ENCODE peak calls at places on chromosomes 6 and 20, in ten cellular contexts. Y is activated gamma-delta T cell treated with Interleukin-2 at 50 U/mL for 16 hours; J is central memory CD4-positive, alpha-beta T cell; W is NCI-H187 treated with DMSO at 0.1 percent for 48 hours; X is fibroblast of mammary gland; I is brain microvascular endothelial cell; B is uterus; R is HEK293T; P is activated naive CD4-positive, alpha-beta T cell; S is HFFc6. F is an unnamed sample.

GRCh38 chr20:4038047-4038459 is 22.7 kb upstream of the RNF24 start:
- DNase-seq in Y (peak; percentile 82), P (peak; percentile 8), R (no peak), X (peak; percentile 73), B (no peak), J (peak; percentile 90), I (peak; percentile 39), W (peak; percentile 90), S (peak; percentile 69), F (peak; percentile 48)

GRCh38 chr6:169328112-169328801 is 74.6 kb upstream of the THBS2 start:
- DNase-seq in I (peak; percentile 68), B (peak; percentile 69), X (peak; percentile 87), S (peak; percentile 9), J (no peak), W (no peak), R (no peak), P (no peak), Y (no peak), F (no peak)

GRCh38 chr6:161029195-161029809 is 37.7 kb downstream of the MAP3K4 start:
- DNase-seq in J (peak; percentile 4), S (peak; percentile 67), I (peak; percentile 64), P (no peak), Y (no peak), R (no peak), X (peak; percentile 93), W (no peak), B (no peak), F (no peak)

GRCh38 chr6:144702781-144703180 is 417.6 kb downstream of the UTRN start:
- DNase-seq in X (no peak), Y (no peak), J (no peak), W (no peak), B (no peak), P (no peak), I (no peak), R (no peak), S (no peak), F (no peak)

GRCh38 chr6:46684771-46685170 is 2.9 kb upstream of the TDRD6 start:
- DNase-seq in P (no peak), J (no peak), Y (no peak), R (no peak), X (peak; percentile 43), I (peak; percentile 32), W (no peak), B (no peak), S (peak; percentile 13), F (no peak)

GRCh38 chr6:108030223-108030622 is 44.3 kb downstream of the OSTM1 start:
- DNase-seq in S (no peak), R (no peak), W (no peak), Y (no peak), I (no peak), P (no peak), X (no peak), B (no peak), J (no peak), F (no peak)

GRCh38 chr6:26224940-26225847 is 138.0 kb downstream of the HFE start:
- DNase-seq in P (no peak), Y (no peak), I (peak; percentile 79), S (peak; percentile 82), X (peak; percentile 76), J (no peak), B (no peak), R (no peak), W (peak; percentile 67), F (no peak)

GRCh38 chr6:37942606-37943376 is 123.3 kb downstream of the ZFAND3 start:
- DNase-seq in B (no peak), S (no peak), J (no peak), R (no peak), X (no peak), Y (no peak), I (no peak), W (no peak), P (no peak), F (no peak)

GRCh38 chr6:6665505-6665904 is 77.0 kb downstream of the LY86 start:
- DNase-seq in R (no peak), J (no peak), I (no peak), W (no peak), B (no peak), X (no peak), S (no peak), P (no peak), Y (no peak), F (no peak)

GRCh38 chr6:156013155-156013554 is 557.5 kb upstream of the NOX3 start:
- DNase-seq in X (no peak), Y (no peak), B (no peak), R (no peak), J (no peak), S (no peak), I (no peak), P (no peak), W (peak; percentile 19), F (no peak)

GRCh38 chr6:4774715-4775590 is 1.3 kb upstream of the CDYL start:
- DNase-seq in J (peak; percentile 33), Y (peak; percentile 22), P (no peak), B (no peak), R (no peak), I (peak; percentile 4), X (no peak), W (no peak), S (peak; percentile 10), F (peak; percentile 73)

GRCh38 chr20:39112196-39112743 is 150.1 kb downstream of the DHX35 start:
- DNase-seq in W (peak; percentile 26), Y (no peak), P (no peak), J (no peak), S (peak; percentile 33), X (peak; percentile 45), B (peak; percentile 23), R (peak; percentile 82), I (peak; percentile 22), F (peak; percentile 54)

GRCh38 chr6:76418657-76419217 is 346.3 kb upstream of the IMPG1 start:
- DNase-seq in Y (no peak), S (no peak), J (no peak), R (no peak), W (no peak), P (no peak), I (peak; percentile 27), B (no peak), X (no peak), F (no peak)

GRCh38 chr6:13536796-13537526 is 37.4 kb upstream of the SIRT5 start:
- DNase-seq in B (no peak), I (no peak), P (no peak), J (no peak), W (no peak), S (peak; percentile 25), R (no peak), Y (no peak), X (no peak), F (no peak)

GRCh38 chr6:26028212-26028752 is 58.9 kb upstream of the HFE start:
- DNase-seq in S (no peak), Y (no peak), B (no peak), J (no peak), X (no peak), P (no peak), I (no peak), R (no peak), W (no peak), F (no peak)

F was measured in H1.